ENCODE peak calls at places on chromosome 14, in eight cellular contexts. One of them, this sample, is unnamed.

GRCh38 chr14:73789996-73790581 is 61.5 kb upstream of the PTGR2 start:
- DNase-seq in effector memory CD4-positive, alpha-beta T cell: no peak
- DNase-seq in HCT116: no peak
- DNase-seq in IMR-90: peak; percentile 97
- DNase-seq in left lung: no peak
- DNase-seq in brain microvascular endothelial cell: peak; percentile 93
- DNase-seq in Panc1: no peak
- DNase-seq in heart right ventricle: peak; percentile 54
- DNase-seq in this sample: no peak

GRCh38 chr14:100621806-100622205 is 34.6 kb upstream of the BEGAIN start:
- DNase-seq in Panc1: no peak
- DNase-seq in HCT116: peak; percentile 15
- DNase-seq in brain microvascular endothelial cell: no peak
- DNase-seq in IMR-90: no peak
- DNase-seq in effector memory CD4-positive, alpha-beta T cell: no peak
- DNase-seq in left lung: no peak
- DNase-seq in heart right ventricle: no peak
- DNase-seq in this sample: no peak

GRCh38 chr14:102593841-102594170 is 1.4 kb downstream of the RCOR1 start:
- DNase-seq in IMR-90: no peak
- DNase-seq in left lung: no peak
- DNase-seq in heart right ventricle: no peak
- DNase-seq in effector memory CD4-positive, alpha-beta T cell: no peak
- DNase-seq in Panc1: no peak
- DNase-seq in HCT116: no peak
- DNase-seq in brain microvascular endothelial cell: no peak
- DNase-seq in this sample: no peak

GRCh38 chr14:76782885-76783566 is 21.8 kb downstream of the VASH1 start:
- DNase-seq in effector memory CD4-positive, alpha-beta T cell: no peak
- DNase-seq in Panc1: no peak
- DNase-seq in left lung: no peak
- DNase-seq in HCT116: no peak
- DNase-seq in brain microvascular endothelial cell: no peak
- DNase-seq in IMR-90: no peak
- DNase-seq in heart right ventricle: no peak
- DNase-seq in this sample: no peak

GRCh38 chr14:37202812-37203211 is 5.1 kb downstream of the MIPOL1 start:
- DNase-seq in HCT116: no peak
- DNase-seq in Panc1: no peak
- DNase-seq in IMR-90: no peak
- DNase-seq in effector memory CD4-positive, alpha-beta T cell: no peak
- DNase-seq in left lung: no peak
- DNase-seq in heart right ventricle: no peak
- DNase-seq in brain microvascular endothelial cell: no peak
- DNase-seq in this sample: no peak

GRCh38 chr14:30210630-30211029 is 283.0 kb upstream of the PRKD1 start:
- DNase-seq in Panc1: no peak
- DNase-seq in left lung: no peak
- DNase-seq in heart right ventricle: no peak
- DNase-seq in brain microvascular endothelial cell: no peak
- DNase-seq in IMR-90: peak; percentile 62
- DNase-seq in HCT116: no peak
- DNase-seq in effector memory CD4-positive, alpha-beta T cell: no peak
- DNase-seq in this sample: no peak

GRCh38 chr14:58912799-58913432 is 275.2 kb downstream of the DACT1 start:
- DNase-seq in heart right ventricle: no peak
- DNase-seq in left lung: no peak
- DNase-seq in IMR-90: peak; percentile 64
- DNase-seq in brain microvascular endothelial cell: no peak
- DNase-seq in effector memory CD4-positive, alpha-beta T cell: no peak
- DNase-seq in HCT116: no peak
- DNase-seq in Panc1: no peak
- DNase-seq in this sample: no peak

GRCh38 chr14:65336191-65336591 is 76.3 kb upstream of the FUT8 start:
- DNase-seq in left lung: no peak
- DNase-seq in HCT116: no peak
- DNase-seq in effector memory CD4-positive, alpha-beta T cell: no peak
- DNase-seq in heart right ventricle: no peak
- DNase-seq in IMR-90: peak; percentile 73
- DNase-seq in Panc1: no peak
- DNase-seq in brain microvascular endothelial cell: peak; percentile 53
- DNase-seq in this sample: no peak

GRCh38 chr14:66739826-66740225 is 231.9 kb downstream of the GPHN start:
- DNase-seq in brain microvascular endothelial cell: no peak
- DNase-seq in IMR-90: no peak
- DNase-seq in heart right ventricle: no peak
- DNase-seq in HCT116: no peak
- DNase-seq in Panc1: no peak
- DNase-seq in left lung: no peak
- DNase-seq in effector memory CD4-positive, alpha-beta T cell: no peak
- DNase-seq in this sample: no peak

GRCh38 chr14:66015046-66015780 is 471.0 kb upstream of the CCDC196 start:
- DNase-seq in heart right ventricle: no peak
- DNase-seq in Panc1: no peak
- DNase-seq in brain microvascular endothelial cell: no peak
- DNase-seq in effector memory CD4-positive, alpha-beta T cell: no peak
- DNase-seq in HCT116: no peak
- DNase-seq in left lung: no peak
- DNase-seq in IMR-90: no peak
- DNase-seq in this sample: no peak

GRCh38 chr14:74763803-74764531 is 851 bp downstream of the YLPM1 start:
- DNase-seq in brain microvascular endothelial cell: peak; percentile 14
- DNase-seq in left lung: no peak
- DNase-seq in Panc1: no peak
- DNase-seq in effector memory CD4-positive, alpha-beta T cell: no peak
- DNase-seq in IMR-90: peak; percentile 17
- DNase-seq in heart right ventricle: no peak
- DNase-seq in HCT116: no peak
- DNase-seq in this sample: no peak

GRCh38 chr14:94177806-94178205 is 3.7 kb downstream of the PPP4R4 start:
- DNase-seq in IMR-90: no peak
- DNase-seq in Panc1: no peak
- DNase-seq in effector memory CD4-positive, alpha-beta T cell: no peak
- DNase-seq in left lung: no peak
- DNase-seq in heart right ventricle: no peak
- DNase-seq in brain microvascular endothelial cell: no peak
- DNase-seq in HCT116: no peak
- DNase-seq in this sample: no peak

GRCh38 chr14:74979442-74980397 is 23.0 kb upstream of the EIF2B2 start:
- DNase-seq in HCT116: no peak
- DNase-seq in left lung: no peak
- DNase-seq in Panc1: no peak
- DNase-seq in IMR-90: peak; percentile 36
- DNase-seq in brain microvascular endothelial cell: no peak
- DNase-seq in heart right ventricle: no peak
- DNase-seq in effector memory CD4-positive, alpha-beta T cell: no peak
- DNase-seq in this sample: no peak

GRCh38 chr14:102985665-102986064 is 63.2 kb downstream of the AMN start:
- DNase-seq in Panc1: no peak
- DNase-seq in left lung: no peak
- DNase-seq in IMR-90: no peak
- DNase-seq in heart right ventricle: no peak
- DNase-seq in effector memory CD4-positive, alpha-beta T cell: no peak
- DNase-seq in HCT116: no peak
- DNase-seq in brain microvascular endothelial cell: no peak
- DNase-seq in this sample: no peak

DNA sequence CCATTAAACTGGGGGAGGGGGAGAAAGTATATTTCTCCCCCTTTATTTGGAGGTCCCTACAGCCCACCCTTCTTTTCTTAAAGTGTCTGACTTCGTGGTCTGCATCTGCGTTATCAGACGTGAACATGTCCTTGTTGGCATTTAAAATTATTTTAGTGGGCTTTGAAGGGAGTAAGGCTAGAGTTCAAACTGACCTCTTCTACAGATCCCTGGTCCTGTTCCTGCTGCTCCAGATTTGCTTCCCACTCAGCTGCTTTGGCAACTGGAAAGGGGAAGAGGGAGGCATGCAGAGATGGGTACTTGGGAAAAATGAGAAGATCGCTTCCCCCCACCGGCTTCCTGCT is 611 bp upstream of the SIX6 start:
- DNase-seq in brain microvascular endothelial cell: no peak
- DNase-seq in effector memory CD4-positive, alpha-beta T cell: no peak
- DNase-seq in HCT116: no peak
- DNase-seq in Panc1: no peak
- DNase-seq in left lung: no peak
- DNase-seq in IMR-90: no peak
- DNase-seq in heart right ventricle: no peak
- DNase-seq in this sample: no peak
- H3K27ac ChIP-seq in brain microvascular endothelial cell: no peak overlapping the region
- H3K27ac ChIP-seq in effector memory CD4-positive, alpha-beta T cell: no peak overlapping the region
- H3K27ac ChIP-seq in HCT116: no peak overlapping the region
- H3K27ac ChIP-seq in Panc1: no peak overlapping the region
- H3K27ac ChIP-seq in left lung: no peak overlapping the region
- H3K27ac ChIP-seq in IMR-90: no peak overlapping the region
- H3K27ac ChIP-seq in heart right ventricle: no peak overlapping the region
- H3K27ac ChIP-seq in this sample: no peak overlapping the region

GRCh38 chr14:31876741-31877140 is 200.4 kb upstream of the ARHGAP5 start:
- DNase-seq in brain microvascular endothelial cell: no peak
- DNase-seq in left lung: no peak
- DNase-seq in heart right ventricle: no peak
- DNase-seq in HCT116: no peak
- DNase-seq in effector memory CD4-positive, alpha-beta T cell: no peak
- DNase-seq in IMR-90: no peak
- DNase-seq in Panc1: no peak
- DNase-seq in this sample: no peak
- H3K4me3 ChIP-seq in brain microvascular endothelial cell: no peak overlapping the region
- H3K4me3 ChIP-seq in left lung: no peak overlapping the region
- H3K4me3 ChIP-seq in heart right ventricle: no peak overlapping the region
- H3K4me3 ChIP-seq in HCT116: no peak overlapping the region
- H3K4me3 ChIP-seq in effector memory CD4-positive, alpha-beta T cell: no peak overlapping the region
- H3K4me3 ChIP-seq in IMR-90: no peak overlapping the region
- H3K4me3 ChIP-seq in Panc1: no peak overlapping the region
- H3K4me3 ChIP-seq in this sample: peak overlapping the region; percentile 68

GRCh38 chr14:35991356-35991755 is 165.2 kb downstream of the BRMS1L start:
- DNase-seq in left lung: no peak
- DNase-seq in Panc1: no peak
- DNase-seq in brain microvascular endothelial cell: no peak
- DNase-seq in IMR-90: no peak
- DNase-seq in effector memory CD4-positive, alpha-beta T cell: no peak
- DNase-seq in HCT116: no peak
- DNase-seq in heart right ventricle: no peak
- DNase-seq in this sample: no peak

GRCh38 chr14:35992816-35993511 is 166.8 kb downstream of the BRMS1L start:
- DNase-seq in brain microvascular endothelial cell: no peak
- DNase-seq in left lung: no peak
- DNase-seq in HCT116: no peak
- DNase-seq in Panc1: no peak
- DNase-seq in effector memory CD4-positive, alpha-beta T cell: no peak
- DNase-seq in heart right ventricle: no peak
- DNase-seq in IMR-90: no peak
- DNase-seq in this sample: no peak

GRCh38 chr14:35988972-35989690 is 163.0 kb downstream of the BRMS1L start:
- DNase-seq in brain microvascular endothelial cell: no peak
- DNase-seq in HCT116: no peak
- DNase-seq in Panc1: no peak
- DNase-seq in effector memory CD4-positive, alpha-beta T cell: no peak
- DNase-seq in IMR-90: no peak
- DNase-seq in left lung: no peak
- DNase-seq in heart right ventricle: no peak
- DNase-seq in this sample: no peak

GRCh38 chr14:35989736-35990135 is 163.6 kb downstream of the BRMS1L start:
- DNase-seq in brain microvascular endothelial cell: no peak
- DNase-seq in HCT116: no peak
- DNase-seq in Panc1: no peak
- DNase-seq in IMR-90: no peak
- DNase-seq in effector memory CD4-positive, alpha-beta T cell: no peak
- DNase-seq in left lung: no peak
- DNase-seq in heart right ventricle: no peak
- DNase-seq in this sample: no peak

DNA sequence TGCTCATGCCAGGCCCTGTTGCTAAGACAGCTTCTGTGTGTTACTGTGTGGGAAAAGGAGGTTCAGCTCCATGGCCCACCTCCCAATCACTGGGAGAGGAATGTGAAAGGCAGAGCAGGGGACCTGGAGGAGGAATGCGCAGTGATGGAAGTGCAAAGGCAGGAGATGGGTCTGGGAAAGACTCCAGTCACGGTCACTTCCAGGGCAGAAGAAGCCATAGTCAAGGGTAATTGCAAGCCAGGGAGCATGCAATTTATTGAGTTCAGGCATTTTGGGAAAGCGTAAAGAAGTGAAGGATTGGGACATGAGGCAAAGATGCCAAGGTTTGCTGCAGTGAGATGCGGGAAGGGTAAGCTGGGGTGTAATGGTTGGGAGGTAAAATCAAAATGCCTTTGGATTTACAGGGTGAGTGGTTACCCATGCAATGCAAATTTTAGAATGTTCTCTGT is 167.4 kb downstream of the BRMS1L start:
- DNase-seq in HCT116: no peak
- DNase-seq in left lung: no peak
- DNase-seq in IMR-90: no peak
- DNase-seq in effector memory CD4-positive, alpha-beta T cell: no peak
- DNase-seq in heart right ventricle: no peak
- DNase-seq in brain microvascular endothelial cell: no peak
- DNase-seq in Panc1: no peak
- DNase-seq in this sample: no peak
- H3K27ac ChIP-seq in HCT116: no peak overlapping the region
- H3K27ac ChIP-seq in left lung: no peak overlapping the region
- H3K27ac ChIP-seq in IMR-90: no peak overlapping the region
- H3K27ac ChIP-seq in effector memory CD4-positive, alpha-beta T cell: no peak overlapping the region
- H3K27ac ChIP-seq in heart right ventricle: no peak overlapping the region
- H3K27ac ChIP-seq in brain microvascular endothelial cell: no peak overlapping the region
- H3K27ac ChIP-seq in Panc1: no peak overlapping the region
- H3K27ac ChIP-seq in this sample: no peak overlapping the region

DNA sequence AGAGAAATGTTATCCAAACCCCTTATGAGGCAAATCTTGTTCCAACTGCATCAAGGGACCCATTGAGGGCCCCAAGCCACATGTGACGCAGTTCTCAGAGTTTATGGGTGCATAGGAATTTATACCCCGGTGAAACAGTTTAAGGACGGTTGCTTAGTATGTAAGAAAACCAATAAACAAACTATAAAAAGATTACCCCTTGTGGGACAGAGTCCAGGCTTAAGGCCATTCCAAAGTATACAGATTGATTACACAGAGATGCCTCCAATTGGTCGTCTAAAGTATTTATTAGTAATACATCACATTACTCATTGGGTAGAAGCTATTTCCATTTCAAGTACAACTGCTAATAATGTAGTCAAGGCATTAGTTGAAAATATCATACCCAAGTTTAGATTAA is 885.0 kb upstream of the MDGA2 start:
- DNase-seq in IMR-90: no peak
- DNase-seq in left lung: no peak
- DNase-seq in effector memory CD4-positive, alpha-beta T cell: no peak
- DNase-seq in HCT116: no peak
- DNase-seq in heart right ventricle: no peak
- DNase-seq in brain microvascular endothelial cell: no peak
- DNase-seq in Panc1: no peak
- DNase-seq in this sample: no peak
- H3K4me3 ChIP-seq in IMR-90: no peak overlapping the region
- H3K4me3 ChIP-seq in left lung: no peak overlapping the region
- H3K4me3 ChIP-seq in effector memory CD4-positive, alpha-beta T cell: no peak overlapping the region
- H3K4me3 ChIP-seq in HCT116: no peak overlapping the region
- H3K4me3 ChIP-seq in heart right ventricle: no peak overlapping the region
- H3K4me3 ChIP-seq in brain microvascular endothelial cell: no peak overlapping the region
- H3K4me3 ChIP-seq in Panc1: no peak overlapping the region
- H3K4me3 ChIP-seq in this sample: no peak overlapping the region

GRCh38 chr14:51473808-51474207 is 177.9 kb upstream of the FRMD6 start:
- DNase-seq in left lung: no peak
- DNase-seq in heart right ventricle: no peak
- DNase-seq in effector memory CD4-positive, alpha-beta T cell: no peak
- DNase-seq in Panc1: no peak
- DNase-seq in IMR-90: peak; percentile 74
- DNase-seq in brain microvascular endothelial cell: peak; percentile 20
- DNase-seq in HCT116: no peak
- DNase-seq in this sample: no peak
- H3K27ac ChIP-seq in left lung: no peak overlapping the region
- H3K27ac ChIP-seq in heart right ventricle: no peak overlapping the region
- H3K27ac ChIP-seq in effector memory CD4-positive, alpha-beta T cell: no peak overlapping the region
- H3K27ac ChIP-seq in Panc1: no peak overlapping the region
- H3K27ac ChIP-seq in IMR-90: no peak overlapping the region
- H3K27ac ChIP-seq in brain microvascular endothelial cell: no peak overlapping the region
- H3K27ac ChIP-seq in HCT116: no peak overlapping the region
- H3K27ac ChIP-seq in this sample: no peak overlapping the region

This sample was measured in SK-N-MC.